ENCODE peak calls at places on chromosomes 16 and 17, in five cellular contexts. Z, R, X, K and A are unnamed samples.

GRCh38 chr17:11618861-11619566 is 20.7 kb downstream of the DNAH9 start:
- DNase-seq in K (peak; percentile 96), Z (peak; percentile 30), X (no peak), R (peak; percentile 94), A (no peak)

GRCh38 chr16:85601730-85602401 is 11.3 kb upstream of the GSE1 start:
- DNase-seq in Z (no peak), R (peak; percentile 63), K (peak; percentile 81), X (no peak), A (no peak)

GRCh38 chr16:61435356-61435755 is 600.9 kb downstream of the CDH8 start:
- DNase-seq in Z (no peak), R (no peak), K (no peak), X (no peak), A (no peak)

GRCh38 chr16:8712589-8713361 is 38.4 kb downstream of the ABAT start:
- DNase-seq in K (peak; percentile 23), R (no peak), X (no peak), Z (no peak), A (no peak)

GRCh38 chr16:799948-800833 is at the start of gene GNG13:
- DNase-seq in X (no peak), Z (no peak), R (no peak), K (no peak), A (no peak)

GRCh38 chr17:68290955-68291835 is at the start of the genes ARSG and SLC16A6:
- DNase-seq in Z (peak; percentile 57), R (peak; percentile 13), X (no peak), K (peak; percentile 43), A (peak; percentile 96)

GRCh38 chr16:48965391-48965790 is 316.2 kb downstream of the CBLN1 start:
- DNase-seq in X (no peak), Z (no peak), R (no peak), K (no peak), A (no peak)

GRCh38 chr17:38920374-38921291 is 4.8 kb upstream of the LASP1NB start:
- DNase-seq in Z (no peak), X (no peak), K (no peak), R (no peak), A (no peak)

GRCh38 chr17:77601054-77601979 is 357.2 kb upstream of the TNRC6C start:
- DNase-seq in Z (peak; percentile 39), K (no peak), R (no peak), X (peak; percentile 85), A (no peak)

GRCh38 chr16:49811630-49812334 is 44.1 kb downstream of the ZNF423 start:
- DNase-seq in R (peak; percentile 76), K (peak; percentile 78), X (no peak), Z (no peak), A (no peak)

GRCh38 chr17:2218426-2218825 is 85.2 kb downstream of the SMG6 start:
- DNase-seq in Z (no peak), R (no peak), X (no peak), K (no peak), A (peak; percentile 30)

GRCh38 chr17:83171661-83172060 is 92.3 kb downstream of the METRNL start:
- DNase-seq in Z (no peak), X (no peak), R (no peak), K (no peak), A (no peak)

GRCh38 chr16:866252-866651 is 65.7 kb upstream of the GNG13 start:
- DNase-seq in X (no peak), K (no peak), R (no peak), Z (no peak), A (no peak)

GRCh38 chr16:54487933-54488332 is 201.3 kb upstream of the IRX3 start:
- DNase-seq in Z (no peak), R (no peak), X (no peak), K (no peak), A (no peak)

GRCh38 chr16:30006095-30006473 is 4.7 kb downstream of the DOC2A start:
- DNase-seq in Z (no peak), K (no peak), R (no peak), X (no peak), A (no peak)

GRCh38 chr16:11610121-11610505 is 23.4 kb upstream of the LITAF start:
- DNase-seq in R (no peak), Z (no peak), X (no peak), K (no peak), A (no peak)

GRCh38 chr16:27844826-27845225 is 218.7 kb downstream of the GSG1L start:
- DNase-seq in X (peak; percentile 62), K (no peak), Z (no peak), R (no peak), A (no peak)

GRCh38 chr17:71412803-71413202 is 708.0 kb upstream of the SOX9 start:
- DNase-seq in X (no peak), R (no peak), K (no peak), Z (no peak), A (no peak)

GRCh38 chr17:7579001-7579838 is at the start of gene CD68:
- DNase-seq in K (peak; percentile 58), R (no peak), Z (peak; percentile 71), X (no peak), A (peak; percentile 73)

GRCh38 chr17:76868669-76869208 is 535 bp downstream of the MGAT5B start:
- DNase-seq in X (no peak), K (no peak), Z (no peak), R (no peak), A (no peak)

GRCh38 chr16:87461466-87461975 is 31.3 kb downstream of the ZCCHC14 start:
- DNase-seq in Z (peak; percentile 39), R (peak; percentile 96), K (peak; percentile 99), X (no peak), A (peak; percentile 28)

GRCh38 chr16:65641049-65641448 is 519.2 kb upstream of the CDH11 start:
- DNase-seq in R (no peak), K (no peak), Z (no peak), X (no peak), A (no peak)

GRCh38 chr17:17156107-17156506 is 50.0 kb downstream of the PLD6 start:
- DNase-seq in K (no peak), R (no peak), X (no peak), Z (no peak), A (no peak)

GRCh38 chr16:88619859-88620655 is 18.3 kb upstream of the IL17C start:
- DNase-seq in K (no peak), X (no peak), Z (no peak), R (no peak), A (no peak)

GRCh38 chr17:4136373-4136772 is 6.5 kb downstream of the ZZEF1 start:
- DNase-seq in K (peak; percentile 68), X (no peak), R (peak; percentile 13), Z (no peak), A (no peak)

GRCh38 chr17:21689604-21690003 is 2.7 kb upstream of the KCNJ18 start:
- DNase-seq in K (no peak), Z (peak; percentile 65), R (no peak), X (no peak), A (no peak)

GRCh38 chr17:38798614-38799500 is 499 bp downstream of the PIP4K2B start:
- DNase-seq in X (no peak), Z (peak; percentile 43), R (peak; percentile 40), K (peak; percentile 48), A (peak; percentile 78)

GRCh38 chr17:77679589-77679988 is 278.9 kb upstream of the TNRC6C start:
- DNase-seq in Z (no peak), R (no peak), X (no peak), K (no peak), A (no peak)

GRCh38 chr17:76009447-76009846 is 8.8 kb downstream of the CDK3 start:
- DNase-seq in K (no peak), R (no peak), Z (no peak), X (no peak), A (no peak)

GRCh38 chr17:29145289-29146058 is 34.7 kb downstream of the MYO18A start:
- DNase-seq in X (no peak), Z (peak; percentile 62), R (peak; percentile 54), K (peak; percentile 77), A (no peak)

GRCh38 chr17:751269-752001 is 629 bp downstream of the GEMIN4 start:
- DNase-seq in K (peak; percentile 31), R (peak; percentile 11), X (no peak), Z (peak; percentile 41), A (peak; percentile 71)

GRCh38 chr16:80058236-80058635 is 457.7 kb upstream of the MAF start:
- DNase-seq in Z (peak; percentile 78), X (peak; percentile 87), K (peak; percentile 29), R (peak; percentile 3), A (no peak)

GRCh38 chr17:1110844-1111598 is 68.8 kb downstream of the ABR start:
- DNase-seq in X (no peak), R (no peak), K (peak; percentile 41), Z (peak; percentile 53), A (no peak)

GRCh38 chr17:8420041-8420934 is 15.4 kb upstream of the NDEL1 start:
- DNase-seq in X (no peak), K (peak; percentile 95), Z (peak; percentile 61), R (peak; percentile 92), A (no peak)

GRCh38 chr17:16551878-16552636 is 16.9 kb downstream of the ZNF287 start:
- DNase-seq in X (no peak), R (no peak), Z (no peak), K (no peak), A (no peak)

GRCh38 chr17:57293077-57293476 is 36.8 kb downstream of the MSI2 start:
- DNase-seq in X (no peak), Z (no peak), K (peak; percentile 49), R (peak; percentile 28), A (no peak)

GRCh38 chr17:48647964-48648245 is 21.7 kb upstream of the HOXB9 start:
- DNase-seq in Z (no peak), R (no peak), K (no peak), X (no peak), A (no peak)
- H3K4me3 ChIP-seq in Z (no peak overlapping the region), R (no peak overlapping the region), K (no peak overlapping the region), X (peak overlapping the region; percentile 44), A (no peak overlapping the region)

GRCh38 chr17:47855737-47856136 is 4.8 kb upstream of the SP6 start:
- DNase-seq in R (no peak), Z (no peak), K (no peak), X (no peak), A (no peak)
- H3K27me3 ChIP-seq in R (no peaks in the 10 kb centered on the region), Z (no peaks in the 10 kb centered on the region), K (peaks cover 13% of the 10 kb centered on the region), X (peaks cover 82% of the 10 kb centered on the region), A (peaks cover 6% of the 10 kb centered on the region)

DNA sequence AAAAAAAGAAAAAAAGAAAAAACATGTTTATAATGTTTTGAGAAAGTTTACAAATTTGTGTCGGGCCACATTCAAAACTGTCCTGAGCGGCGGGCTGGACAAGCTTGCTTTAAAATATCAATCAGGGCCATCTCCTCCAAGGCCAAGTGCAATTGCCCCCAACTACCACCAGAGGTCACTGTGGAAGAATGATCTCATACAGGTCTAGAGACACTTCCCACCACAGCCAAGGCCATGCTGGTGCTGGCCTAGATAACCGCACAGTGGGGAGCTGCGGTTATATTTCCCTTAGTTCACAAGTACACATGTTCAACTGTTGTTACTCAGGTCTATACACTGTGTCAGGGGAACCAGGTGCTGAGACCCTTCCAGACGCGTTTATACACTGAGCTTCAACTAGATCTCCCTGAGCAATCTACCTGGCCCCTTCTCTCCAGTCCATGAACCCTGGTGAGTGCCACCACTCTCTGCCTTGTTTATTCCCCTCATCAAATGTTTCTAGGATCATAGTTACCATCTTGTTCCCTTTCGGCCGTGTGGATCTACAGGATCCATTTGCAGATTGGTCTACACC is 83.8 kb upstream of the CCL2 start:
- DNase-seq in X (no peak), Z (peak; percentile 35), R (peak; percentile 50), K (peak; percentile 80), A (no peak)
- TF ChIP-seq CTCF in X (peak; percentile 57), Z (no peak), R (peak; percentile 69), K (peak; percentile 73), A (peak; percentile 87)

DNA sequence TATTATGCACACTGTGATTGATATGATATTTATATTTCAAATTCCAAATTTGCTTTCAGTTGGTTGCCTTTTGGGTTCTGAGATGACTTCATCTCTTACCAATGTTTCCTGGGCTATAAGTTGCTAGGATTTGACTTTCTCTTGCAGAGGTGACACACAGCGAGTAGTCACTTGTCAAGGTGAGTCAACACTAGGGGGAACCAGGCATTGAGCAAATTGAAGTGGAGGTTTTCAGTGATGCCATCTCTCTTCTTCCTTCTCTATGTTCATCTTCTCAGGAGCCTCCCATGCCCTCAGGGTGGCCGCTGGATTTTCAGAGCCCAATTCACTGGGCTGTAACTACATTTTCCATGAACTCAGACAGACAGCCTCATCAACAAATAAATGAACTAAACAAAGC is 6.0 kb upstream of the CPD start:
- DNase-seq in K (no peak), R (no peak), Z (no peak), X (no peak), A (no peak)
- H3K4me3 ChIP-seq in K (no peak overlapping the region), R (no peak overlapping the region), Z (no peak overlapping the region), X (no peak overlapping the region), A (no peak overlapping the region)